ENCODE peak calls at places on chromosomes 4 and X, in six cellular contexts. One of them, this sample, is unnamed.
A peak's percentile ranks its signal among the peaks of the same experiment; 100 is the strongest.

GRCh38 chr4:83910693-83911092 is 374.8 kb downstream of the GPAT3 start:
- DNase-seq in endothelial cell of umbilical vein: no peak
- DNase-seq in K562: no peak
- DNase-seq in HepG2: no peak
- DNase-seq in GM12878: no peak
- DNase-seq in A549: no peak
- DNase-seq in this sample: peak; percentile 66

GRCh38 chr4:155999743-156000142 is 46.1 kb upstream of the CTSO start:
- DNase-seq in K562: no peak
- DNase-seq in A549: no peak
- DNase-seq in GM12878: no peak
- DNase-seq in endothelial cell of umbilical vein: no peak
- DNase-seq in HepG2: no peak
- DNase-seq in this sample: no peak

GRCh38 chrX:13747836-13748235 is 13.3 kb downstream of the OFD1 start:
- DNase-seq in A549: peak; percentile 56
- DNase-seq in K562: peak; percentile 13
- DNase-seq in GM12878: no peak
- DNase-seq in endothelial cell of umbilical vein: peak; percentile 46
- DNase-seq in HepG2: peak; percentile 21
- DNase-seq in this sample: peak; percentile 67

GRCh38 chr4:99038213-99038612 is 42.7 kb downstream of the METAP1 start:
- DNase-seq in endothelial cell of umbilical vein: no peak
- DNase-seq in K562: no peak
- DNase-seq in GM12878: no peak
- DNase-seq in HepG2: no peak
- DNase-seq in A549: no peak
- DNase-seq in this sample: no peak

GRCh38 chrX:50100188-50100587 is 100.6 kb downstream of the AKAP4 start:
- DNase-seq in K562: peak; percentile 39
- DNase-seq in GM12878: no peak
- DNase-seq in endothelial cell of umbilical vein: peak; percentile 45
- DNase-seq in A549: peak; percentile 5
- DNase-seq in HepG2: peak; percentile 26
- DNase-seq in this sample: peak; percentile 22

GRCh38 chrX:40422021-40422420 is 158.7 kb upstream of the ATP6AP2 start:
- DNase-seq in A549: no peak
- DNase-seq in GM12878: no peak
- DNase-seq in K562: no peak
- DNase-seq in HepG2: no peak
- DNase-seq in endothelial cell of umbilical vein: no peak
- DNase-seq in this sample: no peak

GRCh38 chr4:42281324-42282020 is 115.8 kb upstream of the SHISA3 start:
- DNase-seq in endothelial cell of umbilical vein: no peak
- DNase-seq in GM12878: peak; percentile 53
- DNase-seq in A549: no peak
- DNase-seq in HepG2: no peak
- DNase-seq in K562: no peak
- DNase-seq in this sample: no peak

GRCh38 chr4:78033859-78034258 is 23.3 kb upstream of the FRAS1 start:
- DNase-seq in A549: no peak
- DNase-seq in endothelial cell of umbilical vein: no peak
- DNase-seq in GM12878: no peak
- DNase-seq in K562: no peak
- DNase-seq in HepG2: no peak
- DNase-seq in this sample: no peak

GRCh38 chr4:26342328-26343040 is 21.7 kb downstream of the RBPJ start:
- DNase-seq in A549: no peak
- DNase-seq in K562: peak; percentile 26
- DNase-seq in endothelial cell of umbilical vein: peak; percentile 35
- DNase-seq in HepG2: peak; percentile 9
- DNase-seq in GM12878: no peak
- DNase-seq in this sample: peak; percentile 51

GRCh38 chr4:184364100-184364921 is 110.0 kb downstream of the IRF2 start:
- DNase-seq in HepG2: peak; percentile 97
- DNase-seq in A549: no peak
- DNase-seq in K562: no peak
- DNase-seq in GM12878: no peak
- DNase-seq in endothelial cell of umbilical vein: no peak
- DNase-seq in this sample: no peak

GRCh38 chr4:38673109-38673978 is 9.3 kb downstream of the KLF3 start:
- DNase-seq in HepG2: peak; percentile 95
- DNase-seq in K562: peak; percentile 89
- DNase-seq in GM12878: no peak
- DNase-seq in A549: peak; percentile 69
- DNase-seq in endothelial cell of umbilical vein: peak; percentile 30
- DNase-seq in this sample: no peak

GRCh38 chrX:15619053-15619772 is 18.5 kb upstream of the ACE2 start:
- DNase-seq in GM12878: no peak
- DNase-seq in A549: peak; percentile 36
- DNase-seq in HepG2: no peak
- DNase-seq in K562: no peak
- DNase-seq in endothelial cell of umbilical vein: no peak
- DNase-seq in this sample: no peak

GRCh38 chr4:184453402-184454160 is 20.8 kb downstream of the IRF2 start:
- DNase-seq in K562: peak; percentile 23
- DNase-seq in GM12878: no peak
- DNase-seq in HepG2: no peak
- DNase-seq in endothelial cell of umbilical vein: peak; percentile 80
- DNase-seq in A549: no peak
- DNase-seq in this sample: peak; percentile 81

GRCh38 chr4:77104405-77105292 is 28.9 kb upstream of the CCNI start:
- DNase-seq in GM12878: no peak
- DNase-seq in A549: no peak
- DNase-seq in K562: no peak
- DNase-seq in endothelial cell of umbilical vein: no peak
- DNase-seq in HepG2: no peak
- DNase-seq in this sample: no peak

GRCh38 chr4:158860856-158861255 is 92.0 kb downstream of the FNIP2 start:
- DNase-seq in GM12878: peak; percentile 50
- DNase-seq in HepG2: no peak
- DNase-seq in endothelial cell of umbilical vein: no peak
- DNase-seq in A549: no peak
- DNase-seq in K562: no peak
- DNase-seq in this sample: no peak

GRCh38 chrX:70030242-70030823 is 19.4 kb downstream of the AWAT2 start:
- DNase-seq in A549: peak; percentile 61
- DNase-seq in K562: peak; percentile 47
- DNase-seq in HepG2: peak; percentile 7
- DNase-seq in GM12878: no peak
- DNase-seq in endothelial cell of umbilical vein: peak; percentile 49
- DNase-seq in this sample: peak; percentile 62

GRCh38 chr4:24824720-24825119 is 29.3 kb downstream of the SOD3 start:
- DNase-seq in K562: no peak
- DNase-seq in GM12878: no peak
- DNase-seq in HepG2: no peak
- DNase-seq in A549: no peak
- DNase-seq in endothelial cell of umbilical vein: no peak
- DNase-seq in this sample: no peak

GRCh38 chr4:21457086-21457840 is 491.3 kb downstream of the KCNIP4 start:
- DNase-seq in K562: no peak
- DNase-seq in HepG2: no peak
- DNase-seq in endothelial cell of umbilical vein: no peak
- DNase-seq in A549: no peak
- DNase-seq in GM12878: no peak
- DNase-seq in this sample: no peak

GRCh38 chrX:120793098-120793497 is 82.6 kb downstream of the CT47B1 start:
- DNase-seq in A549: no peak
- DNase-seq in HepG2: no peak
- DNase-seq in K562: no peak
- DNase-seq in GM12878: no peak
- DNase-seq in endothelial cell of umbilical vein: no peak
- DNase-seq in this sample: no peak

GRCh38 chrX:151675121-151675746 is 20.0 kb upstream of the PRRG3 start:
- DNase-seq in A549: no peak
- DNase-seq in HepG2: no peak
- DNase-seq in GM12878: no peak
- DNase-seq in endothelial cell of umbilical vein: no peak
- DNase-seq in K562: no peak
- DNase-seq in this sample: no peak

GRCh38 chr4:154719087-154719486 is 24.7 kb upstream of the LRAT start:
- DNase-seq in A549: peak; percentile 14
- DNase-seq in endothelial cell of umbilical vein: no peak
- DNase-seq in GM12878: no peak
- DNase-seq in HepG2: no peak
- DNase-seq in K562: no peak
- DNase-seq in this sample: no peak

GRCh38 chr4:174600391-174600790 is 78.1 kb upstream of the HPGD start:
- DNase-seq in GM12878: no peak
- DNase-seq in endothelial cell of umbilical vein: no peak
- DNase-seq in HepG2: no peak
- DNase-seq in K562: no peak
- DNase-seq in A549: no peak
- DNase-seq in this sample: no peak

GRCh38 chrX:153438522-153438921 is 7.3 kb downstream of the TREX2 start:
- DNase-seq in HepG2: peak; percentile 20
- DNase-seq in K562: no peak
- DNase-seq in GM12878: no peak
- DNase-seq in endothelial cell of umbilical vein: peak; percentile 16
- DNase-seq in A549: peak; percentile 40
- DNase-seq in this sample: peak; percentile 49

GRCh38 chrX:920234-920799 is 289.7 kb downstream of the SHOX start:
- DNase-seq in endothelial cell of umbilical vein: no peak
- DNase-seq in HepG2: no peak
- DNase-seq in GM12878: no peak
- DNase-seq in K562: no peak
- DNase-seq in A549: no peak
- DNase-seq in this sample: no peak

GRCh38 chr4:123505077-123505456 is 108.5 kb downstream of the SPRY1 start:
- DNase-seq in A549: peak; percentile 40
- DNase-seq in GM12878: no peak
- DNase-seq in K562: no peak
- DNase-seq in HepG2: peak; percentile 76
- DNase-seq in endothelial cell of umbilical vein: no peak
- DNase-seq in this sample: no peak

GRCh38 chr4:82523179-82523578 is 38.6 kb downstream of the TMEM150C start:
- DNase-seq in endothelial cell of umbilical vein: no peak
- DNase-seq in GM12878: no peak
- DNase-seq in K562: no peak
- DNase-seq in HepG2: no peak
- DNase-seq in A549: no peak
- DNase-seq in this sample: no peak

GRCh38 chr4:6907658-6908191 is 1.9 kb upstream of the TBC1D14 start:
- DNase-seq in A549: peak; percentile 32
- DNase-seq in HepG2: no peak
- DNase-seq in K562: no peak
- DNase-seq in GM12878: no peak
- DNase-seq in endothelial cell of umbilical vein: peak; percentile 29
- DNase-seq in this sample: no peak

GRCh38 chrX:26848511-26848910 is 614.6 kb downstream of the PPP4R3C start:
- DNase-seq in endothelial cell of umbilical vein: peak; percentile 63
- DNase-seq in HepG2: no peak
- DNase-seq in GM12878: no peak
- DNase-seq in K562: no peak
- DNase-seq in A549: no peak
- DNase-seq in this sample: no peak

GRCh38 chrX:19658030-19658429 is 142.7 kb upstream of the MAP3K15 start:
- DNase-seq in A549: no peak
- DNase-seq in HepG2: no peak
- DNase-seq in endothelial cell of umbilical vein: no peak
- DNase-seq in GM12878: no peak
- DNase-seq in K562: no peak
- DNase-seq in this sample: no peak

GRCh38 chr4:95141376-95141775 is 383.6 kb downstream of the BMPR1B start:
- DNase-seq in HepG2: no peak
- DNase-seq in GM12878: no peak
- DNase-seq in A549: no peak
- DNase-seq in K562: no peak
- DNase-seq in endothelial cell of umbilical vein: no peak
- DNase-seq in this sample: no peak

GRCh38 chr4:95142877-95143412 is 385.2 kb downstream of the BMPR1B start:
- DNase-seq in endothelial cell of umbilical vein: no peak
- DNase-seq in K562: no peak
- DNase-seq in GM12878: no peak
- DNase-seq in A549: no peak
- DNase-seq in HepG2: no peak
- DNase-seq in this sample: no peak
- TF ChIP-seq CTCF in endothelial cell of umbilical vein: no peak
- TF ChIP-seq CTCF in K562: no peak
- TF ChIP-seq CTCF in GM12878: no peak
- TF ChIP-seq CTCF in A549: no peak
- TF ChIP-seq CTCF in HepG2: no peak
- TF ChIP-seq CTCF in this sample: no peak

GRCh38 chrX:104151037-104151436 is 5.8 kb downstream of the SLC25A53 start:
- DNase-seq in endothelial cell of umbilical vein: no peak
- DNase-seq in A549: no peak
- DNase-seq in K562: no peak
- DNase-seq in HepG2: no peak
- DNase-seq in GM12878: no peak
- DNase-seq in this sample: no peak

GRCh38 chrX:104156630-104157529 is at the start of gene SLC25A53:
- DNase-seq in K562: peak; percentile 79
- DNase-seq in HepG2: peak; percentile 70
- DNase-seq in A549: peak; percentile 90
- DNase-seq in endothelial cell of umbilical vein: peak; percentile 82
- DNase-seq in GM12878: peak; percentile 69
- DNase-seq in this sample: peak; percentile 91
- TF ChIP-seq POLR2A in K562: peak; percentile 82
- TF ChIP-seq POLR2A in HepG2: peak; percentile 61
- TF ChIP-seq POLR2A in A549: peak; percentile 54
- TF ChIP-seq POLR2A in endothelial cell of umbilical vein: no peak
- TF ChIP-seq POLR2A in GM12878: peak; percentile 80
- TF ChIP-seq POLR2A in this sample: peak; percentile 54

GRCh38 chrX:9433596-9433995 is 31.3 kb upstream of the TBL1X start:
- DNase-seq in HepG2: no peak
- DNase-seq in endothelial cell of umbilical vein: no peak
- DNase-seq in K562: no peak
- DNase-seq in A549: no peak
- DNase-seq in GM12878: no peak
- DNase-seq in this sample: no peak
- TF ChIP-seq MYC in HepG2: no peak
- TF ChIP-seq MYC in endothelial cell of umbilical vein: no peak
- TF ChIP-seq MYC in K562: no peak
- TF ChIP-seq MYC in A549: no peak
- TF ChIP-seq MYC in GM12878: no peak
- TF ChIP-seq MYC in this sample: no peak

DNA sequence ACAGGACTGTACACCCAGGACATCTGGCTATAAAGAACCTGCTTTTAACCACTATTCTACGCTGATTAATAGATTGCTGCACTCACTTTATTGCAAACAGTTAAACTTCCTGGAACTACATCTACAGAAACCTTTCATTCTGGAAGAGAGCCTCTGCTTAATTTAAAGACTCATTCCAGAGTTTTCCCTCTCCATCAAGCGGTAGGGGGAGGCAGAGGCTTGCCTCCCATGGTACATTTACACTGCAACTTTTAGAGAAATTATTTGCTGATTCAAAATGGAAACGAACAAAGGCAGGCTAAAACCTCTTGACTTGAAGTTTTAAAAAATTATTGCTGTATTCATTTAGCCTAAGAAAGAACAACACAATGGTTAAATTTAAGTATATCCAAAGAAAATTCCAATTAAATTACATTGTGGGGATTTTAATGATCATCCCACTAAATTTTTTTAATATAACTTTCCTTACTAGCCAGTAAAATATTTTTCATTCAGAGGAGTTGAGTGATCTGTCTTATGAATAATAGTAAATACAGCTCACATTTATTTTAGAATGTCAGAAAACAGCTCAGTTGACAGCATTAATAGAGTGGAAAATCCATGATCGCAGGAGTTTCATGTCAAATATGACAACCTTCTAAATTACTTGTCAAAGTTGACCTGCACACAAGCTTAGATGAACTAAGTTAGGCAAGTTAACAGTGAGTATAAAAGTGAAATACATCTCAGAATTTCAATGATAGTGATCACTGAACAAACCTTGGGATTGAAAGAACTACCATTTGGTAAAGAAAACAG is 46.3 kb upstream of the PCDH10 start:
- DNase-seq in HepG2: no peak
- DNase-seq in A549: no peak
- DNase-seq in K562: no peak
- DNase-seq in endothelial cell of umbilical vein: no peak
- DNase-seq in GM12878: no peak
- DNase-seq in this sample: no peak
- TF ChIP-seq CTCF in HepG2: no peak
- TF ChIP-seq CTCF in A549: no peak
- TF ChIP-seq CTCF in K562: no peak
- TF ChIP-seq CTCF in endothelial cell of umbilical vein: no peak
- TF ChIP-seq CTCF in GM12878: no peak
- TF ChIP-seq CTCF in this sample: no peak

This sample was measured in NB4.